ENCODE peak calls at places on chromosomes 5 and 9, in nine cellular contexts. M, D, Y, N, J, V, X, B and A are unnamed samples.

GRCh38 chr9:2253814-2254550 is 238.8 kb downstream of the SMARCA2 start:
- DNase-seq in M (no peak), D (no peak), Y (no peak), N (no peak), J (no peak), V (no peak), X (no peak), B (no peak), A (no peak)

GRCh38 chr5:180347651-180348050 is 5.5 kb downstream of the GFPT2 start:
- DNase-seq in M (peak), D (no peak), Y (no peak), N (no peak), J (no peak), V (no peak), X (no peak), B (no peak), A (no peak)

GRCh38 chr9:95060246-95060645 is 257.3 kb downstream of the FANCC start:
- DNase-seq in M (no peak), D (no peak), Y (no peak), N (no peak), J (no peak), V (no peak), X (no peak), B (no peak), A (no peak)

GRCh38 chr9:99666571-99666970 is 155.1 kb upstream of the NR4A3 start:
- DNase-seq in M (no peak), D (no peak), Y (no peak), N (no peak), J (peak), V (no peak), X (no peak), B (no peak), A (no peak)

GRCh38 chr5:41522193-41522786 is 11.9 kb upstream of the PLCXD3 start:
- DNase-seq in M (no peak), D (no peak), Y (no peak), N (no peak), J (no peak), V (no peak), X (no peak), B (no peak), A (no peak)

GRCh38 chr5:147689436-147689835 is 93.1 kb downstream of the JAKMIP2 start:
- DNase-seq in M (no peak), D (no peak), Y (no peak), N (no peak), J (no peak), V (no peak), X (no peak), B (no peak), A (no peak)

GRCh38 chr9:77819672-77820071 is 171.6 kb upstream of the GNA14 start:
- DNase-seq in M (no peak), D (no peak), Y (no peak), N (no peak), J (peak), V (no peak), X (no peak), B (peak), A (no peak)

GRCh38 chr9:111728617-111729366 is 65.9 kb downstream of the SHOC1 start:
- DNase-seq in M (no peak), D (no peak), Y (no peak), N (no peak), J (peak), V (no peak), X (peak), B (peak), A (no peak)

GRCh38 chr5:45132972-45133371 is 324.2 kb downstream of the MRPS30 start:
- DNase-seq in M (no peak), D (no peak), Y (no peak), N (no peak), J (no peak), V (no peak), X (no peak), B (no peak), A (no peak)

GRCh38 chr5:33257807-33258491 is 182.8 kb upstream of the TARS1 start:
- DNase-seq in M (no peak), D (no peak), Y (no peak), N (no peak), J (no peak), V (no peak), X (peak), B (peak), A (no peak)

GRCh38 chr9:108182950-108183381 is 672.8 kb downstream of the ACTL7B start:
- DNase-seq in M (no peak), D (no peak), Y (no peak), N (no peak), J (peak), V (no peak), X (peak), B (peak), A (no peak)

GRCh38 chr5:173888473-173889135 is 455 bp downstream of the CPEB4 start:
- DNase-seq in M (peak), D (peak), Y (peak), N (no peak), J (peak), V (no peak), X (no peak), B (peak), A (no peak)

GRCh38 chr5:58106754-58107410 is 353.0 kb downstream of the PLK2 start:
- DNase-seq in M (no peak), D (no peak), Y (no peak), N (no peak), J (no peak), V (no peak), X (peak), B (no peak), A (no peak)

GRCh38 chr5:95762681-95763041 is 31.5 kb downstream of the RHOBTB3 start:
- DNase-seq in M (no peak), D (no peak), Y (no peak), N (no peak), J (no peak), V (no peak), X (no peak), B (no peak), A (no peak)

GRCh38 chr5:90888511-90889324 is 330.1 kb downstream of the ADGRV1 start:
- DNase-seq in M (no peak), D (no peak), Y (no peak), N (no peak), J (peak), V (no peak), X (peak), B (peak), A (no peak)

GRCh38 chr5:168978015-168978414 is 322.9 kb downstream of the SLIT3 start:
- DNase-seq in M (no peak), D (no peak), Y (no peak), N (no peak), J (no peak), V (no peak), X (peak), B (peak), A (no peak)

GRCh38 chr9:70601000-70601929 is 186.8 kb upstream of the KLF9 start:
- DNase-seq in M (peak), D (no peak), Y (no peak), N (no peak), J (peak), V (peak), X (peak), B (peak), A (no peak)

GRCh38 chr5:140182803-140183367 is 7.9 kb downstream of the CYSTM1 start:
- DNase-seq in M (no peak), D (no peak), Y (no peak), N (no peak), J (no peak), V (no peak), X (peak), B (peak), A (no peak)

GRCh38 chr5:55140908-55141665 is 18.9 kb upstream of the GPX8 start:
- DNase-seq in M (no peak), D (no peak), Y (no peak), N (no peak), J (peak), V (peak), X (no peak), B (no peak), A (no peak)

GRCh38 chr5:51386916-51387853 is 3.9 kb downstream of the ISL1 start:
- DNase-seq in M (no peak), D (no peak), Y (no peak), N (no peak), J (peak), V (no peak), X (no peak), B (peak), A (no peak)

GRCh38 chr5:67530609-67531255 is 334.1 kb upstream of the CD180 start:
- DNase-seq in M (peak), D (no peak), Y (no peak), N (no peak), J (no peak), V (peak), X (no peak), B (no peak), A (no peak)

GRCh38 chr5:33734541-33734940 is 157.2 kb downstream of the ADAMTS12 start:
- DNase-seq in M (peak), D (no peak), Y (no peak), N (no peak), J (no peak), V (no peak), X (no peak), B (peak), A (no peak)

GRCh38 chr9:86792136-86792535 is 155.2 kb downstream of the GAS1 start:
- DNase-seq in M (no peak), D (no peak), Y (no peak), N (no peak), J (peak), V (no peak), X (peak), B (no peak), A (no peak)

GRCh38 chr5:136200130-136200529 is 7.2 kb upstream of the SMIM32 start:
- DNase-seq in M (peak), D (no peak), Y (no peak), N (no peak), J (no peak), V (no peak), X (no peak), B (no peak), A (no peak)

GRCh38 chr9:4020038-4020746 is 279.7 kb downstream of the GLIS3 start:
- DNase-seq in M (peak), D (no peak), Y (no peak), N (no peak), J (peak), V (peak), X (peak), B (peak), A (no peak)

GRCh38 chr9:89039664-89040063 is 48.4 kb downstream of the S1PR3 start:
- DNase-seq in M (no peak), D (no peak), Y (no peak), N (no peak), J (no peak), V (no peak), X (no peak), B (no peak), A (no peak)

GRCh38 chr5:33361781-33362180 is 79.0 kb upstream of the TARS1 start:
- DNase-seq in M (no peak), D (no peak), Y (no peak), N (no peak), J (no peak), V (no peak), X (no peak), B (peak), A (no peak)

GRCh38 chr9:109297899-109298298 is 23.0 kb downstream of the EPB41L4B start:
- DNase-seq in M (no peak), D (no peak), Y (no peak), N (no peak), J (no peak), V (no peak), X (peak), B (peak), A (no peak)

GRCh38 chr9:124968238-124968637 is 27.4 kb upstream of the GOLGA1 start:
- DNase-seq in M (no peak), D (no peak), Y (no peak), N (no peak), J (no peak), V (no peak), X (no peak), B (no peak), A (no peak)